ENCODE peak calls at places on chromosomes 6 and 20, in four cellular contexts. H is adrenal gland, X is uterus, P is mammary epithelial cell. B is an unnamed sample. For H3K36me3, the result is how much of the 10 kb centered on the place peaks cover.

GRCh38 chr6:133610271-133610840 is 278.6 kb upstream of the TCF21 start:
- DNase-seq in P (no peak), X (no peak), H (no peak), B (no peak)

GRCh38 chr6:67458265-67458664 is 1176.8 kb upstream of the ADGRB3 start:
- DNase-seq in X (no peak), P (no peak), H (no peak), B (no peak)

GRCh38 chr6:22322103-22322882 is 25.5 kb upstream of the PRL start:
- DNase-seq in P (no peak), H (no peak), X (no peak), B (no peak)

GRCh38 chr6:82738773-82739172 is 326.9 kb downstream of the UBE3D start:
- DNase-seq in P (no peak), X (no peak), H (no peak), B (no peak)

GRCh38 chr20:2348336-2348735 is 32.4 kb upstream of the TGM6 start:
- DNase-seq in X (no peak), P (no peak), H (no peak), B (no peak)

GRCh38 chr6:149364558-149364957 is 35.5 kb upstream of the SUMO4 start:
- DNase-seq in X (no peak), H (no peak), P (no peak), B (no peak)

GRCh38 chr20:10917826-10918225 is 244.0 kb upstream of the JAG1 start:
- DNase-seq in P (no peak), H (no peak), X (no peak), B (no peak)

GRCh38 chr6:168102093-168102985 is 23.3 kb upstream of the FRMD1 start:
- DNase-seq in H (no peak), X (no peak), P (no peak), B (no peak)

GRCh38 chr6:50952092-50952932 is 133.6 kb downstream of the TFAP2B start:
- DNase-seq in H (no peak), X (no peak), P (no peak), B (no peak)

GRCh38 chr6:3458706-3459421 is 2.0 kb upstream of the SLC22A23 start:
- DNase-seq in H (no peak), X (no peak), P (no peak), B (no peak)

GRCh38 chr6:69019832-69020231 is 384.8 kb downstream of the ADGRB3 start:
- DNase-seq in P (no peak), X (no peak), H (no peak), B (no peak)

DNA sequence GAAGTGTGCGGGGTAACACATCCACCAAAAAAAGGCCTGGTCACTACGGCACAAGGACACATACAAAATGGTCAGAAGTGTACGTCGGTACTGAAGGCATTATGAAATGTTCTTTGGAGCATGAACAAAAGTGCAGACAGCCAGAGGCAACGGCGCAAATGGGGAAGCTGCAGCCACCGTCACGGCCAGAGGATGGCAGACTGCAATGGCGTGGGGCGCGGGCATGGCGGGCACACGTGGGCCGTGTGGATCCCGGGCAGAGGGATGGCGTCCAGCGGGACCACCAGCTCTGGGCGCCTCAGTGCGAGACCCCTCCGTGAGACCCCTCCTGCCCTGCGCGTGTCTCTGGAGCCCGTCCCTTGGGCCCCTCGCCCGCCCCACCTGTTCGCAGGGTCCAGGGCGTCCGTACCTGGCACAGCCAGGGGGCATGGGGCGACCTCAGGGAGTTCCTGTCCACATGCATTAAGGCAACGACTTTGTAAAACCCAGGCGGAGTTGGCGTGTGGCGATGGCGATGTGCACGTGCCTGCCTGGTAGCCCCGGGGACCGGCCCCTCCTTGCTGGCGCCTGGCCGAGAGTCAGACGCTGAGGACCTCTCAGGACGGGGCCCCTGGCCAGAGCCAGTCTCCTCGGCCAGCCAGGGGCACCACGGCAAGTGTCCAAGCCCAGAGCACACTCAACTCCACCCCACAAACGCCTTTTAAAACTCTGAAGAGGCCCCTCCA is 39.5 kb upstream of the CHRNA4 start:
- DNase-seq in X (no peak), H (no peak), P (no peak), B (no peak)
- TF ChIP-seq CTCF in X (no peak), H (no peak), P (no peak), B (no peak)

DNA sequence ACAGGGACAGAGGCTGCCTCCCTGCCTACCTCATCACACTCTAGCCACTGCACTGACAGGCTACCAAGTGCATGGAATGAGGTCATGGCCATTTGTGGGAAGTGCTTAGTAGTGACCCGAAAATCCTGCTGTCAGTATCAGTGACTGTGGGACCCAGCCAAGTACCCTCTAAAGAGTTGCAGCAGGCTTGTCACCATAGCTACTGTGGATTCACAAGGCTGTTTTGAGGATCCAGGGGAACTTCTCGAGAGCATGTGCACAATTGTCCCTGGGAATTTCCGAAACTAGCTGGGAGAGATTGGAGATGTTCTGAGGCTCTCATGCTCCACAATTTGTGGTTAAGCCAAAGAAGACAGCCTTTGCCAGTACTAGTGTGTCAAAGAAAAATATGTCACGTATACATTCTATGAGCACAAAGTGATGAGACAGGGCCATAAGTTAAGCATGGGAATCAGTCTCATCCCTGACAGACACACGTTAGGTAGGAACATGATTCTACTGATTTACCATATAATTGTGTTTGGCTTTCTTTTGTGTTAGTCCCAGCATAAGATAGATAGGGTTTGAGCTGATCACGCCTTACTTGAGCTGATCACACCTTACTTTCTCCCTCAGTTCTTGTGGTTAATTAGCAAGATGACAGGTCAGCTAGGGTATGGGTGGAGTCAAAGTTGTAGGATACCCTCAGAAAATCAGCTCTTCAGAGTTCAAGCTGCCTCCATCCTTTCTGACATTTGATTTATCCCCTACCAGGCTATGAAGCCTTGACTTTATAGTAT is 42.6 kb upstream of the TMEM170B start:
- DNase-seq in H (no peak), X (no peak), P (peak), B (no peak)
- H3K27ac ChIP-seq in H (no peak), X (no peak), P (no peak), B (peak)

DNA sequence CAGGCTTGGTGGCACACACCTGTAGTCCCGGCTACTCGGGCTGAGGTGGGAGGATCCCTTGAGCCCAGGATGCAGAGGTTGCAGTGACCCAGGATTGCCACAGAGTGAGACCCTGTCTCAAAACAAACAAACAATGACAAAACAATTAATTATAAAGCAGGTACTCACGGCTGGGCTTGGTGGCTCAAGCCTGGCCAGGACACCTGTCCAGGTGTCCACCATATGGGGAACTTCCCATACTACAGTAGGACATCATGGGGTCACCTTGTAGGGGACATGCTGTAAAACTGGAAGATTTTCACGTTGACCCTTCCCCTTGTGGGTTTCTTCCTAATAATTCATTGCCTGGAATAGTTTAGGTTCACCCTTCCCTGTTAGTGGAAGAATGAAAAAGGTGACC is 30.7 kb upstream of the RPL7L1 start:
- DNase-seq in X (no peak), H (no peak), P (no peak), B (no peak)
- H3K36me3 ChIP-seq in X (under half), H (under half), P (under half), B (under half)

DNA sequence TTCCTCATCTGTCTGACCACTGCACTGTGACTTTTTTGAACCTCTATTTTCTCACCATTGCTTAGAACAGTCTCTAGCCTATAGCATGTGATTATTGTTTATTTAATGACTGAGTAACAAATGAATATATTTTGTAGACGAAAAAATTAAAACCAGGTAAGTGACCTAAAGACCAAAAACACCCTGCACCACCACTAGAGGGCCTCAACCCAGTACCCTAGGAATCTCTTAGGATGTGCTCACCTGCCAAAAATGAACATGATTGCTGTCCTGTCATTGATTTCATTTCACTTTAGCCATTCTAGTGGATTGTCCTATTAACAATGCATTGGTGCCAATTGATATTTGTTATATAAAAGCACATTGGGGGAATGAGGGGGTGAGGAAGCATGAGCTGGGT is 199.1 kb downstream of the COL9A1 start:
- DNase-seq in X (no peak), P (peak), H (no peak), B (no peak)
- TF ChIP-seq CTCF in X (no peak), P (peak), H (peak), B (no peak)

GRCh38 chr20:25280051-25280573 is 32.2 kb downstream of the PYGB start:
- DNase-seq in H (peak), X (peak), P (no peak), B (peak)
- H3K27ac ChIP-seq in H (no peak), X (no peak), P (no peak), B (no peak)

DNA sequence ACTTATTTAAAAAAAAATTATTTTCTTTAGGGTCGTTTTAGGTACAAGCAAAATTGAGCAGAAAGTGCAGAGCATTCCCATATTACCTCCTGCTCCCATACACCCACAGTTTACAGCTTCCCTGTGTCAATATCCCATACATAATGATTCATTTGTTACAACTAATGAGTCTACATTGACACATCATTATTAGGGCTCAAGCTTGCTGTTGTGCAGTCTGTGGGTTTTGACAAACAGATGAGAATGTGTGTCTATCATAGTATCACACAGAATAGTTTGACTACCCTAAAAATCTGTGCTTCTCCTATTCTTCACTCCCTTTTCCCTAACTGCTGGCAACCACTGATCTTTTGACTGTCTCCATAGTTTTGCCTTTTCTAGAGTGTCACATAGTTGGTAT is 9.4 kb downstream of the PSMF1 start:
- DNase-seq in H (no peak), X (no peak), P (no peak), B (no peak)
- H3K36me3 ChIP-seq in H (under half), X (under half), P (under half), B (half or more)

GRCh38 chr20:18020931-18021330 is 36.8 kb downstream of the OVOL2 start:
- DNase-seq in X (no peak), P (no peak), H (no peak), B (no peak)

GRCh38 chr20:18018100-18018499 is 39.6 kb downstream of the OVOL2 start:
- DNase-seq in X (no peak), H (no peak), P (no peak), B (no peak)

GRCh38 chr20:18016772-18017171 is 40.9 kb downstream of the OVOL2 start:
- DNase-seq in X (no peak), H (no peak), P (no peak), B (no peak)

GRCh38 chr20:18024606-18025127 is 33.0 kb downstream of the OVOL2 start:
- DNase-seq in H (no peak), X (no peak), P (no peak), B (no peak)

DNA sequence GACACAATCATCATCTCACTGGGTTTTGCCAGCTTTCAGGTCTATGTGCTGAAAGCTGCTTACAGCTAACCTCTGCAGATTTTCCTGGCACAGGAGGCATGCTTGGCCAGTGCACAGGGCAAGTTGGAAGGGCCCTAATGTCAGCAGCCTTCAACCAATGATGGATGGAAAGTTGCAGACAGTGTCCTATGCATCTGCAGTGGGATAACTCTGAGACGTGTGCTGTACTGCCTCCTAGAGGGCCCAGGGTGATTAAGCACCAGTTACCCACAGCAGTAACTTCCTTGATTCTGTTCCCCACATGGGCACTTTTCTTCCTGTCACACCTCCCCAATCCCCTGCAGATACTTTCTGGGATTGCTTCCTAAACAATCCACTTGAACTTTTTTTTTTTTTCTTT is 38.6 kb downstream of the OVOL2 start:
- DNase-seq in X (no peak), H (peak), P (no peak), B (no peak)
- TF ChIP-seq CTCF in X (no peak), H (peak), P (peak), B (no peak)

GRCh38 chr20:46375771-46376170 is 30.6 kb downstream of the ELMO2 start:
- DNase-seq in X (no peak), H (no peak), P (peak), B (no peak)

GRCh38 chr20:46368902-46369268 is 37.5 kb downstream of the ELMO2 start:
- DNase-seq in H (peak), P (no peak), X (no peak), B (no peak)

GRCh38 chr20:46374383-46374782 is 32.0 kb downstream of the ELMO2 start:
- DNase-seq in P (no peak), H (no peak), X (no peak), B (no peak)

GRCh38 chr20:46367967-46368901 is 38.2 kb downstream of the ELMO2 start:
- DNase-seq in H (no peak), P (peak), X (no peak), B (no peak)

GRCh38 chr20:46371656-46372055 is 34.8 kb downstream of the ELMO2 start:
- DNase-seq in X (no peak), P (no peak), H (peak), B (no peak)
- H3K27ac ChIP-seq in X (no peak), P (no peak), H (no peak), B (no peak)

GRCh38 chr6:90197854-90198496 is 98.7 kb downstream of the BACH2 start:
- DNase-seq in H (no peak), X (peak), P (peak), B (no peak)
- H3K36me3 ChIP-seq in H (under half), X (under half), P (under half), B (under half)

GRCh38 chr6:96760153-96760687 is 77.1 kb downstream of the GPR63 start:
- DNase-seq in H (no peak), P (no peak), X (no peak), B (no peak)
- TF ChIP-seq CTCF in H (no peak), P (no peak), X (no peak), B (peak)

B was measured in tibial artery.